ENCODE peak calls at places on chromosomes 13 and 19, in four cellular contexts. One of them, this sample, is unnamed.
A peak's percentile ranks its signal among the peaks of the same experiment; 100 is the strongest.

GRCh38 chr13:44972956-44973581 is 16.2 kb downstream of the NUFIP1 start:
- DNase-seq in kidney tubule cell: peak; percentile 31
- DNase-seq in activated CD4-positive, alpha-beta T cell treated with anti-CD3 and anti-CD28 coated beads for 36 hours: no peak
- DNase-seq in GM04504: no peak
- DNase-seq in this sample: no peak

GRCh38 chr13:27131202-27131623 is 40.4 kb downstream of the USP12 start:
- DNase-seq in kidney tubule cell: peak; percentile 93
- DNase-seq in activated CD4-positive, alpha-beta T cell treated with anti-CD3 and anti-CD28 coated beads for 36 hours: peak; percentile 87
- DNase-seq in GM04504: no peak
- DNase-seq in this sample: no peak

GRCh38 chr13:30577381-30577780 is 40.3 kb upstream of the USPL1 start:
- DNase-seq in kidney tubule cell: peak; percentile 91
- DNase-seq in activated CD4-positive, alpha-beta T cell treated with anti-CD3 and anti-CD28 coated beads for 36 hours: peak; percentile 65
- DNase-seq in GM04504: peak; percentile 81
- DNase-seq in this sample: no peak

GRCh38 chr13:20359335-20359734 is 127.2 kb upstream of the GJB6 start:
- DNase-seq in kidney tubule cell: peak; percentile 98
- DNase-seq in activated CD4-positive, alpha-beta T cell treated with anti-CD3 and anti-CD28 coated beads for 36 hours: no peak
- DNase-seq in GM04504: peak; percentile 81
- DNase-seq in this sample: no peak

GRCh38 chr13:43154083-43154739 is 130.8 kb downstream of the DNAJC15 start:
- DNase-seq in kidney tubule cell: no peak
- DNase-seq in activated CD4-positive, alpha-beta T cell treated with anti-CD3 and anti-CD28 coated beads for 36 hours: no peak
- DNase-seq in GM04504: no peak
- DNase-seq in this sample: no peak

GRCh38 chr13:28478127-28478526 is 16.8 kb downstream of the FLT1 start:
- DNase-seq in kidney tubule cell: no peak
- DNase-seq in activated CD4-positive, alpha-beta T cell treated with anti-CD3 and anti-CD28 coated beads for 36 hours: no peak
- DNase-seq in GM04504: no peak
- DNase-seq in this sample: no peak

GRCh38 chr19:45125975-45126493 is 33.1 kb downstream of the PPP1R37 start:
- DNase-seq in kidney tubule cell: peak; percentile 80
- DNase-seq in activated CD4-positive, alpha-beta T cell treated with anti-CD3 and anti-CD28 coated beads for 36 hours: peak; percentile 87
- DNase-seq in GM04504: peak; percentile 19
- DNase-seq in this sample: no peak

GRCh38 chr13:98848736-98849135 is 96.3 kb upstream of the SLC15A1 start:
- DNase-seq in kidney tubule cell: no peak
- DNase-seq in activated CD4-positive, alpha-beta T cell treated with anti-CD3 and anti-CD28 coated beads for 36 hours: no peak
- DNase-seq in GM04504: no peak
- DNase-seq in this sample: no peak

GRCh38 chr19:29666634-29667389 is 1.6 kb downstream of the PLEKHF1 start:
- DNase-seq in kidney tubule cell: peak; percentile 58
- DNase-seq in activated CD4-positive, alpha-beta T cell treated with anti-CD3 and anti-CD28 coated beads for 36 hours: peak; percentile 56
- DNase-seq in GM04504: peak; percentile 57
- DNase-seq in this sample: peak; percentile 61

GRCh38 chr19:869245-870177 is 10.0 kb downstream of the CFD start:
- DNase-seq in kidney tubule cell: peak; percentile 62
- DNase-seq in activated CD4-positive, alpha-beta T cell treated with anti-CD3 and anti-CD28 coated beads for 36 hours: no peak
- DNase-seq in GM04504: peak; percentile 92
- DNase-seq in this sample: no peak

GRCh38 chr13:109235901-109236300 is 550.5 kb downstream of the IRS2 start:
- DNase-seq in kidney tubule cell: no peak
- DNase-seq in activated CD4-positive, alpha-beta T cell treated with anti-CD3 and anti-CD28 coated beads for 36 hours: no peak
- DNase-seq in GM04504: no peak
- DNase-seq in this sample: no peak

GRCh38 chr19:3207466-3208242 is 16.8 kb upstream of the CELF5 start:
- DNase-seq in kidney tubule cell: no peak
- DNase-seq in activated CD4-positive, alpha-beta T cell treated with anti-CD3 and anti-CD28 coated beads for 36 hours: no peak
- DNase-seq in GM04504: no peak
- DNase-seq in this sample: no peak

GRCh38 chr13:101706651-101707050 is 254.2 kb downstream of the ITGBL1 start:
- DNase-seq in kidney tubule cell: peak; percentile 89
- DNase-seq in activated CD4-positive, alpha-beta T cell treated with anti-CD3 and anti-CD28 coated beads for 36 hours: peak; percentile 21
- DNase-seq in GM04504: peak; percentile 96
- DNase-seq in this sample: no peak

GRCh38 chr19:7833225-7834156 is 3.5 kb downstream of the EVI5L start:
- DNase-seq in kidney tubule cell: peak; percentile 32
- DNase-seq in activated CD4-positive, alpha-beta T cell treated with anti-CD3 and anti-CD28 coated beads for 36 hours: no peak
- DNase-seq in GM04504: no peak
- DNase-seq in this sample: no peak

GRCh38 chr19:17873661-17874422 is 2.1 kb downstream of the SLC5A5 start:
- DNase-seq in kidney tubule cell: peak; percentile 39
- DNase-seq in activated CD4-positive, alpha-beta T cell treated with anti-CD3 and anti-CD28 coated beads for 36 hours: peak; percentile 89
- DNase-seq in GM04504: no peak
- DNase-seq in this sample: peak; percentile 38

GRCh38 chr13:110392510-110393233 is 85.6 kb downstream of the COL4A2 start:
- DNase-seq in kidney tubule cell: no peak
- DNase-seq in activated CD4-positive, alpha-beta T cell treated with anti-CD3 and anti-CD28 coated beads for 36 hours: no peak
- DNase-seq in GM04504: no peak
- DNase-seq in this sample: no peak

GRCh38 chr19:54191671-54192453 is 754 bp downstream of the TSEN34 start:
- DNase-seq in kidney tubule cell: no peak
- DNase-seq in activated CD4-positive, alpha-beta T cell treated with anti-CD3 and anti-CD28 coated beads for 36 hours: no peak
- DNase-seq in GM04504: no peak
- DNase-seq in this sample: no peak

GRCh38 chr13:40492511-40492910 is 173.9 kb downstream of the FOXO1 start:
- DNase-seq in kidney tubule cell: no peak
- DNase-seq in activated CD4-positive, alpha-beta T cell treated with anti-CD3 and anti-CD28 coated beads for 36 hours: no peak
- DNase-seq in GM04504: no peak
- DNase-seq in this sample: no peak

GRCh38 chr13:99677388-99677951 is 176.2 kb downstream of the TM9SF2 start:
- DNase-seq in kidney tubule cell: no peak
- DNase-seq in activated CD4-positive, alpha-beta T cell treated with anti-CD3 and anti-CD28 coated beads for 36 hours: no peak
- DNase-seq in GM04504: no peak
- DNase-seq in this sample: no peak

GRCh38 chr13:85223883-85224656 is 575.1 kb downstream of the SLITRK6 start:
- DNase-seq in kidney tubule cell: no peak
- DNase-seq in activated CD4-positive, alpha-beta T cell treated with anti-CD3 and anti-CD28 coated beads for 36 hours: no peak
- DNase-seq in GM04504: no peak
- DNase-seq in this sample: no peak

GRCh38 chr13:29484236-29484635 is 111.3 kb downstream of the SLC7A1 start:
- DNase-seq in kidney tubule cell: no peak
- DNase-seq in activated CD4-positive, alpha-beta T cell treated with anti-CD3 and anti-CD28 coated beads for 36 hours: no peak
- DNase-seq in GM04504: no peak
- DNase-seq in this sample: no peak

GRCh38 chr13:76634431-76635191 is 251.6 kb downstream of the KCTD12 start:
- DNase-seq in kidney tubule cell: no peak
- DNase-seq in activated CD4-positive, alpha-beta T cell treated with anti-CD3 and anti-CD28 coated beads for 36 hours: no peak
- DNase-seq in GM04504: no peak
- DNase-seq in this sample: no peak

GRCh38 chr13:35927554-35927953 is 203.6 kb downstream of the DCLK1 start:
- DNase-seq in kidney tubule cell: peak; percentile 98
- DNase-seq in activated CD4-positive, alpha-beta T cell treated with anti-CD3 and anti-CD28 coated beads for 36 hours: no peak
- DNase-seq in GM04504: peak; percentile 76
- DNase-seq in this sample: no peak

GRCh38 chr19:571127-571974 is 1.0 kb upstream of the BSG start:
- DNase-seq in kidney tubule cell: peak; percentile 63
- DNase-seq in activated CD4-positive, alpha-beta T cell treated with anti-CD3 and anti-CD28 coated beads for 36 hours: peak; percentile 74
- DNase-seq in GM04504: no peak
- DNase-seq in this sample: peak; percentile 31

GRCh38 chr19:33849551-33850147 is 53.0 kb downstream of the KCTD15 start:
- DNase-seq in kidney tubule cell: no peak
- DNase-seq in activated CD4-positive, alpha-beta T cell treated with anti-CD3 and anti-CD28 coated beads for 36 hours: no peak
- DNase-seq in GM04504: no peak
- DNase-seq in this sample: no peak

GRCh38 chr19:48746738-48747575 is at the start of gene IZUMO1:
- DNase-seq in kidney tubule cell: peak; percentile 89
- DNase-seq in activated CD4-positive, alpha-beta T cell treated with anti-CD3 and anti-CD28 coated beads for 36 hours: peak; percentile 77
- DNase-seq in GM04504: peak; percentile 38
- DNase-seq in this sample: no peak

GRCh38 chr13:108943842-108944241 is 314.4 kb downstream of the MYO16 start:
- DNase-seq in kidney tubule cell: no peak
- DNase-seq in activated CD4-positive, alpha-beta T cell treated with anti-CD3 and anti-CD28 coated beads for 36 hours: no peak
- DNase-seq in GM04504: no peak
- DNase-seq in this sample: no peak

GRCh38 chr19:1257475-1258160 is 9.2 kb downstream of the MIDN start:
- DNase-seq in kidney tubule cell: no peak
- DNase-seq in activated CD4-positive, alpha-beta T cell treated with anti-CD3 and anti-CD28 coated beads for 36 hours: no peak
- DNase-seq in GM04504: no peak
- DNase-seq in this sample: no peak

GRCh38 chr13:31172535-31172934 is 10.8 kb upstream of the HSPH1 start:
- DNase-seq in kidney tubule cell: peak; percentile 94
- DNase-seq in activated CD4-positive, alpha-beta T cell treated with anti-CD3 and anti-CD28 coated beads for 36 hours: no peak
- DNase-seq in GM04504: peak; percentile 61
- DNase-seq in this sample: no peak

GRCh38 chr19:17260842-17261325 is 3.7 kb downstream of the USHBP1 start:
- DNase-seq in kidney tubule cell: peak; percentile 84
- DNase-seq in activated CD4-positive, alpha-beta T cell treated with anti-CD3 and anti-CD28 coated beads for 36 hours: peak; percentile 96
- DNase-seq in GM04504: no peak
- DNase-seq in this sample: no peak

GRCh38 chr13:51800456-51800855 is 3.5 kb downstream of the DHRS12 start:
- DNase-seq in kidney tubule cell: no peak
- DNase-seq in activated CD4-positive, alpha-beta T cell treated with anti-CD3 and anti-CD28 coated beads for 36 hours: no peak
- DNase-seq in GM04504: no peak
- DNase-seq in this sample: no peak

GRCh38 chr13:107375701-107376350 is 807.9 kb upstream of the ARGLU1 start:
- DNase-seq in kidney tubule cell: no peak
- DNase-seq in activated CD4-positive, alpha-beta T cell treated with anti-CD3 and anti-CD28 coated beads for 36 hours: no peak
- DNase-seq in GM04504: no peak
- DNase-seq in this sample: no peak

GRCh38 chr19:32350492-32350891 is 5.1 kb downstream of the ZNF507 start:
- DNase-seq in kidney tubule cell: peak; percentile 49
- DNase-seq in activated CD4-positive, alpha-beta T cell treated with anti-CD3 and anti-CD28 coated beads for 36 hours: no peak
- DNase-seq in GM04504: no peak
- DNase-seq in this sample: no peak

GRCh38 chr13:102289606-102290005 is 112.2 kb downstream of the FGF14 start:
- DNase-seq in kidney tubule cell: peak; percentile 7
- DNase-seq in activated CD4-positive, alpha-beta T cell treated with anti-CD3 and anti-CD28 coated beads for 36 hours: no peak
- DNase-seq in GM04504: no peak
- DNase-seq in this sample: no peak

GRCh38 chr13:24124789-24125476 is 35.6 kb upstream of the SPATA13 start:
- DNase-seq in kidney tubule cell: no peak
- DNase-seq in activated CD4-positive, alpha-beta T cell treated with anti-CD3 and anti-CD28 coated beads for 36 hours: no peak
- DNase-seq in GM04504: no peak
- DNase-seq in this sample: peak; percentile 41

This sample was measured in NCI-H2227 treated with DMSO at 0.1 percent for 48 hours.